ENCODE peak calls at places on chromosome 7, in six cellular contexts. One of them, this sample, is unnamed.

GRCh38 chr7:38950309-38950708 is 27.4 kb upstream of the POU6F2 start:
- DNase-seq in COLO829: no peak
- DNase-seq in stimulated activated naive CD8-positive, alpha-beta T cell treated with anti-CD3 and anti-CD28 coated beads, Interleukin-15, Interleukin-2, amounts not matched to agents 100 U/mL and 50 U/mL, for 24 hours: no peak
- DNase-seq in naive thymus-derived CD4-positive, alpha-beta T cell: no peak
- DNase-seq in HuH-7.5: no peak
- DNase-seq in NCI-H82: peak; percentile 11
- DNase-seq in this sample: no peak

GRCh38 chr7:156607332-156608175 is 33.0 kb upstream of the RNF32 start:
- DNase-seq in stimulated activated naive CD8-positive, alpha-beta T cell treated with anti-CD3 and anti-CD28 coated beads, Interleukin-15, Interleukin-2, amounts not matched to agents 100 U/mL and 50 U/mL, for 24 hours: no peak
- DNase-seq in HuH-7.5: no peak
- DNase-seq in NCI-H82: no peak
- DNase-seq in naive thymus-derived CD4-positive, alpha-beta T cell: no peak
- DNase-seq in COLO829: no peak
- DNase-seq in this sample: peak; percentile 11

GRCh38 chr7:155574556-155574955 is 28.2 kb upstream of the CNPY1 start:
- DNase-seq in NCI-H82: no peak
- DNase-seq in COLO829: no peak
- DNase-seq in stimulated activated naive CD8-positive, alpha-beta T cell treated with anti-CD3 and anti-CD28 coated beads, Interleukin-15, Interleukin-2, amounts not matched to agents 100 U/mL and 50 U/mL, for 24 hours: no peak
- DNase-seq in naive thymus-derived CD4-positive, alpha-beta T cell: no peak
- DNase-seq in HuH-7.5: no peak
- DNase-seq in this sample: no peak

GRCh38 chr7:135721198-135721820 is 6.7 kb downstream of the SLC13A4 start:
- DNase-seq in COLO829: no peak
- DNase-seq in stimulated activated naive CD8-positive, alpha-beta T cell treated with anti-CD3 and anti-CD28 coated beads, Interleukin-15, Interleukin-2, amounts not matched to agents 100 U/mL and 50 U/mL, for 24 hours: no peak
- DNase-seq in NCI-H82: no peak
- DNase-seq in HuH-7.5: no peak
- DNase-seq in naive thymus-derived CD4-positive, alpha-beta T cell: no peak
- DNase-seq in this sample: no peak

GRCh38 chr7:47943676-47944474 is 4.4 kb downstream of the PKD1L1 start:
- DNase-seq in HuH-7.5: no peak
- DNase-seq in naive thymus-derived CD4-positive, alpha-beta T cell: no peak
- DNase-seq in stimulated activated naive CD8-positive, alpha-beta T cell treated with anti-CD3 and anti-CD28 coated beads, Interleukin-15, Interleukin-2, amounts not matched to agents 100 U/mL and 50 U/mL, for 24 hours: no peak
- DNase-seq in NCI-H82: no peak
- DNase-seq in COLO829: no peak
- DNase-seq in this sample: no peak

GRCh38 chr7:20385121-20385520 is 54.4 kb downstream of the ITGB8 start:
- DNase-seq in naive thymus-derived CD4-positive, alpha-beta T cell: no peak
- DNase-seq in HuH-7.5: no peak
- DNase-seq in stimulated activated naive CD8-positive, alpha-beta T cell treated with anti-CD3 and anti-CD28 coated beads, Interleukin-15, Interleukin-2, amounts not matched to agents 100 U/mL and 50 U/mL, for 24 hours: no peak
- DNase-seq in COLO829: no peak
- DNase-seq in NCI-H82: no peak
- DNase-seq in this sample: no peak

GRCh38 chr7:158613481-158613880 is 25.9 kb upstream of the PTPRN2 start:
- DNase-seq in naive thymus-derived CD4-positive, alpha-beta T cell: no peak
- DNase-seq in stimulated activated naive CD8-positive, alpha-beta T cell treated with anti-CD3 and anti-CD28 coated beads, Interleukin-15, Interleukin-2, amounts not matched to agents 100 U/mL and 50 U/mL, for 24 hours: no peak
- DNase-seq in HuH-7.5: no peak
- DNase-seq in NCI-H82: no peak
- DNase-seq in COLO829: no peak
- DNase-seq in this sample: no peak

GRCh38 chr7:5754981-5755599 is 26.4 kb downstream of the RNF216 start:
- DNase-seq in naive thymus-derived CD4-positive, alpha-beta T cell: no peak
- DNase-seq in stimulated activated naive CD8-positive, alpha-beta T cell treated with anti-CD3 and anti-CD28 coated beads, Interleukin-15, Interleukin-2, amounts not matched to agents 100 U/mL and 50 U/mL, for 24 hours: no peak
- DNase-seq in HuH-7.5: no peak
- DNase-seq in COLO829: peak; percentile 81
- DNase-seq in NCI-H82: peak; percentile 10
- DNase-seq in this sample: no peak

GRCh38 chr7:70317356-70317755 is 719.1 kb downstream of the AUTS2 start:
- DNase-seq in stimulated activated naive CD8-positive, alpha-beta T cell treated with anti-CD3 and anti-CD28 coated beads, Interleukin-15, Interleukin-2, amounts not matched to agents 100 U/mL and 50 U/mL, for 24 hours: no peak
- DNase-seq in HuH-7.5: no peak
- DNase-seq in COLO829: no peak
- DNase-seq in NCI-H82: peak; percentile 22
- DNase-seq in naive thymus-derived CD4-positive, alpha-beta T cell: no peak
- DNase-seq in this sample: no peak

GRCh38 chr7:14483663-14484062 is 418.9 kb downstream of the DGKB start:
- DNase-seq in naive thymus-derived CD4-positive, alpha-beta T cell: no peak
- DNase-seq in NCI-H82: no peak
- DNase-seq in COLO829: no peak
- DNase-seq in stimulated activated naive CD8-positive, alpha-beta T cell treated with anti-CD3 and anti-CD28 coated beads, Interleukin-15, Interleukin-2, amounts not matched to agents 100 U/mL and 50 U/mL, for 24 hours: no peak
- DNase-seq in HuH-7.5: no peak
- DNase-seq in this sample: no peak

GRCh38 chr7:139426258-139427028 is 57.0 kb downstream of the KLRG2 start:
- DNase-seq in stimulated activated naive CD8-positive, alpha-beta T cell treated with anti-CD3 and anti-CD28 coated beads, Interleukin-15, Interleukin-2, amounts not matched to agents 100 U/mL and 50 U/mL, for 24 hours: no peak
- DNase-seq in NCI-H82: no peak
- DNase-seq in HuH-7.5: no peak
- DNase-seq in naive thymus-derived CD4-positive, alpha-beta T cell: no peak
- DNase-seq in COLO829: no peak
- DNase-seq in this sample: no peak

GRCh38 chr7:1040790-1041189 is 3.6 kb upstream of the GPR146 start:
- DNase-seq in NCI-H82: peak; percentile 68
- DNase-seq in stimulated activated naive CD8-positive, alpha-beta T cell treated with anti-CD3 and anti-CD28 coated beads, Interleukin-15, Interleukin-2, amounts not matched to agents 100 U/mL and 50 U/mL, for 24 hours: no peak
- DNase-seq in naive thymus-derived CD4-positive, alpha-beta T cell: no peak
- DNase-seq in HuH-7.5: no peak
- DNase-seq in COLO829: no peak
- DNase-seq in this sample: no peak

GRCh38 chr7:25359471-25360059 is 131.3 kb upstream of the NPVF start:
- DNase-seq in COLO829: peak; percentile 36
- DNase-seq in naive thymus-derived CD4-positive, alpha-beta T cell: no peak
- DNase-seq in NCI-H82: no peak
- DNase-seq in HuH-7.5: no peak
- DNase-seq in stimulated activated naive CD8-positive, alpha-beta T cell treated with anti-CD3 and anti-CD28 coated beads, Interleukin-15, Interleukin-2, amounts not matched to agents 100 U/mL and 50 U/mL, for 24 hours: no peak
- DNase-seq in this sample: no peak